ENCODE peak calls at places on chromosomes 11 and 22, in nine cellular contexts. A is COR-L47, R is dermis microvascular lymphatic vessel endothelial cell, V is AG04450, O is foreskin keratinocyte, B is astrocyte of the cerebellum, Z is GM12865, C is Kasumi-1, S is Caco-2. F is an unnamed sample.
A peak's percentile ranks its signal among the peaks of the same experiment; 100 is the strongest.

GRCh38 chr11:765025-765801 is 12.1 kb downstream of the GATD1 start:
- DNase-seq in R (peak; percentile 29), B (no peak), C (peak; percentile 64), O (peak; percentile 30), Z (peak; percentile 79), A (peak; percentile 25), S (peak; percentile 78), V (no peak), F (no peak)

GRCh38 chr22:41568811-41569210 is 8.0 kb downstream of the CSDC2 start:
- DNase-seq in B (no peak), A (no peak), O (no peak), S (no peak), R (no peak), C (no peak), Z (no peak), V (no peak), F (no peak)

GRCh38 chr22:27224485-27225364 is 567.3 kb downstream of the MIAT start:
- DNase-seq in O (no peak), Z (no peak), C (no peak), S (no peak), A (no peak), R (no peak), V (no peak), B (peak; percentile 77), F (no peak)

GRCh38 chr11:49151211-49151610 is 57.2 kb downstream of the FOLH1 start:
- DNase-seq in C (no peak), B (no peak), V (no peak), O (no peak), A (no peak), R (no peak), Z (no peak), S (no peak), F (no peak)

GRCh38 chr11:72140661-72141060 is 5.1 kb downstream of the FOLR3 start:
- DNase-seq in B (no peak), R (no peak), V (no peak), C (no peak), Z (no peak), S (no peak), A (no peak), O (no peak), F (no peak)

GRCh38 chr11:47236482-47236881 is 12.1 kb downstream of the ACP2 start:
- DNase-seq in Z (no peak), O (peak; percentile 57), B (no peak), S (no peak), A (no peak), R (no peak), V (no peak), C (peak; percentile 23), F (no peak)

GRCh38 chr11:62830904-62831519 is 839 bp downstream of the STX5 start:
- DNase-seq in O (no peak), Z (peak; percentile 28), B (no peak), R (peak; percentile 25), V (no peak), A (peak; percentile 39), S (peak; percentile 27), C (peak; percentile 71), F (no peak)

GRCh38 chr11:66313321-66314185 is 3.3 kb downstream of the CD248 start:
- DNase-seq in O (no peak), R (no peak), S (no peak), Z (no peak), B (no peak), A (no peak), V (no peak), C (no peak), F (no peak)

GRCh38 chr11:76910620-76911414 is 50.1 kb downstream of the ACER3 start:
- DNase-seq in V (no peak), C (no peak), S (no peak), O (no peak), A (no peak), B (no peak), R (no peak), Z (no peak), F (no peak)

F was measured in D721Med.